ENCODE peak calls at places on chromosome 20, in four cellular contexts. P is right lobe of liver, T is transverse colon, Q is IMR-90. E is an unnamed sample.

GRCh38 chr20:32609993-32610896 is 25.1 kb upstream of the NOL4L start:
- DNase-seq in P (no peak), T (no peak), Q (no peak), E (no peak)

GRCh38 chr20:35311409-35311808 is 19.2 kb upstream of the FAM83C start:
- DNase-seq in P (no peak), T (peak; percentile 55), Q (peak; percentile 77), E (peak; percentile 94)

GRCh38 chr20:6700563-6701328 is 66.7 kb upstream of the BMP2 start:
- DNase-seq in P (no peak), T (peak; percentile 27), Q (no peak), E (no peak)

GRCh38 chr20:61857414-61857775 is 208.3 kb downstream of the TAF4 start:
- DNase-seq in P (no peak), T (no peak), Q (no peak), E (no peak)

GRCh38 chr20:59322101-59322500 is 21.7 kb downstream of the EDN3 start:
- DNase-seq in P (no peak), T (no peak), Q (no peak), E (no peak)

GRCh38 chr20:24493181-24493580 is 23.8 kb downstream of the SYNDIG1 start:
- DNase-seq in P (no peak), T (no peak), Q (no peak), E (no peak)

GRCh38 chr20:24100370-24101011 is 111.9 kb upstream of the GGTLC1 start:
- DNase-seq in P (no peak), T (peak; percentile 25), Q (peak; percentile 47), E (peak; percentile 86)

GRCh38 chr20:13180986-13181889 is 39.8 kb upstream of the ISM1 start:
- DNase-seq in P (no peak), T (no peak), Q (no peak), E (no peak)

GRCh38 chr20:34022843-34023234 is 29.1 kb downstream of the RALY start:
- DNase-seq in P (no peak), T (no peak), Q (no peak), E (no peak)

GRCh38 chr20:51220293-51220706 is 197.4 kb upstream of the KCNG1 start:
- DNase-seq in P (no peak), T (peak; percentile 51), Q (no peak), E (peak; percentile 65)

DNA sequence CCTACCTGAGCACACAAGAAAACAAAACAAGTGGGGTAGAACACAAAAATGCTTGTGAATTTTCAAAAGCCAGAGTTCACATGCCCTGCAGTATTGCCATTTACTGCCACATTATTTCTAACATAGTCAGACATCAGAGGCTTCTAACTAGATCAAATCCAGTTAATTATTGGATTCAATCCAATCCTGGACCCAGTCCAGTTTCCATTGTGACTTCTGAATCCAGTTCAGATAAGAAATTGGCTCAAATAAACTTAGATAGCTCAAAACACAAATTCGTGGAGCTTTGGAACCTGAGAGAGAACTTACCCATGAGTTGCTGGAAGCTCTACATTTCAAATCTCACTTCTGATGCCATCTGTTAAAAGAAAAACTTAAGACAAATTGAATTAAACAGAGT is 85.2 kb upstream of the ANKEF1 start:
- DNase-seq in P (no peak), T (no peak), Q (no peak), E (no peak)
- H3K9me3 ChIP-seq in P (no peaks in the 10 kb centered on the region), T (no peaks in the 10 kb centered on the region), Q (no peaks in the 10 kb centered on the region), E (no peaks in the 10 kb centered on the region)

GRCh38 chr20:56032251-56032650 is 26.9 kb upstream of the CBLN4 start:
- DNase-seq in P (no peak), T (no peak), Q (no peak), E (no peak)
- H3K9me3 ChIP-seq in P (peaks cover 5% of the 10 kb centered on the region), T (peaks cover 36% of the 10 kb centered on the region), Q (peaks cover 8% of the 10 kb centered on the region), E (peaks cover 49% of the 10 kb centered on the region)

DNA sequence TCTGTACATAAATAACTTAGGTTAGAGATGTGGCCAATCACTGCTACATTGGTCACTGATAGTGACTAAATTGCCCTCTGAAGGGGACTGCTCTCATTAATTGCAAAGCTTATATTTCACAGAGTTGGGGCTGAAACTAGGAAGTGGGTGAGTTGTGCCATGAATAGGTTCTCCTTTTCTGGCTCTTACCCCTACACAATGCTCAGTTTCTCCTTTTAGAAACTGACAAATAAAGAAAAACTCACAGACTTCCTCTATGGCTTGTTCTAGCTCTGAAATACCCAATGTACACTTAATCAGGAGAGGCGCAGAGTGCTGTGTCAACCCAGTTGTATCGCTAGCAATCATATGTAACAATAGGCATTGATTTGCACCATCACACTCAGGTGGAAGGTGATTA is 41.2 kb upstream of the PROKR2 start:
- DNase-seq in P (no peak), T (no peak), Q (no peak), E (no peak)
- H3K9me3 ChIP-seq in P (no peaks in the 10 kb centered on the region), T (no peaks in the 10 kb centered on the region), Q (no peaks in the 10 kb centered on the region), E (no peaks in the 10 kb centered on the region)

DNA sequence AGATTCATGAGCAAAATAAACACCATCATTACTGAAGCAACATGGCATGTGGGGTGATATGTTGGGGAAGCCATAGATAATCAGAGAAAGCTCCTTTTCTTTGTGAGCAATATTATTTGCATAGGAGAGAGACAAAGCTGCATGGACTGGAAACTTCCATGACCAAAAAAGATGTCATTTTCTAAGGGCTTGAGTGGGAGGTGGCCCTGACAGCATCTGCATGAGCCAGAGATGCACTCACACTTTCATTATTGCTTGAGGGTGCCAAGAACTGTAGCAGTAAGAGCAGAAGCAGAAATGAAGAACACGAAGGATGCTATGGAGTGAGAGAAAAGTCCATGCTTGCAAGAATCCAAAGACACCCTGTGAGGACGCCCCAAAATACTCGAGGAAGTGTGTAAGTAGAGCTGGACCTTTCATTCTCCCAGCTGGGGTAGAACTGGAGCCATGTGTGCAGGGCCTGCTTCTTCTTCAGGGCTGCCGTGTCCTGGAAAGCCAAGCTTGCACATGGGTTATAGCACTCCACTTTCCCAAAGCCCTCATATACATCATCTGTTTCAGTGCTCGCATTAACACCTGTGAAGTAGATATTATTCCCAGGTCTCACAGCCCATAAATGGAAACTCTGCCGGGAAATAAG is 851.2 kb downstream of the DHX35 start:
- DNase-seq in P (no peak), T (no peak), Q (no peak), E (no peak)
- H3K9me3 ChIP-seq in P (no peaks in the 10 kb centered on the region), T (no peaks in the 10 kb centered on the region), Q (no peaks in the 10 kb centered on the region), E (peaks cover 8% of the 10 kb centered on the region)

GRCh38 chr20:53444386-53444785 is 149.3 kb downstream of the ZNF217 start:
- DNase-seq in P (no peak), T (no peak), Q (no peak), E (no peak)

GRCh38 chr20:53447271-53447670 is 146.4 kb downstream of the ZNF217 start:
- DNase-seq in P (no peak), T (no peak), Q (no peak), E (no peak)

GRCh38 chr20:53445276-53445675 is 148.4 kb downstream of the ZNF217 start:
- DNase-seq in P (no peak), T (no peak), Q (no peak), E (no peak)

GRCh38 chr20:53448875-53449274 is 144.8 kb downstream of the ZNF217 start:
- DNase-seq in P (no peak), T (no peak), Q (no peak), E (no peak)

DNA sequence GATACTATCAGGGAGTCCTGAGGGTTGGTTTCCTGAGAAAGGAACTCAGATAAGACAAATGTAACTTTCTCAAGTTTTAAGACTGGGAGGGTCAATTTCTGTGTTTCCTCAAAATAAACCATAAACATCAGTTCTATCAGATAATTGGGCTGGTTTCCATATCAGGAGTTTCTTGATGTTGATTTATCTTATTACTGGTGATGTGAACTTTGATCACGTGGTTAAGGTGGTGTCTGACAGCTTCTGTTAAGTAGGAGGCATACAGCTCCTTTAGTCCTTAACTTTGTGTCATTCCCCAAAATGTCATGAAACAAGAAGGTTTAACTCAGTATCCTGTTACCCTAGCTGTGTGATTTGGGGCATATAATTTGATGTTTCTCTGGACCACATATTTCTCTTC is 145.2 kb downstream of the ZNF217 start:
- DNase-seq in P (no peak), T (no peak), Q (no peak), E (no peak)
- H3K9me3 ChIP-seq in P (no peaks in the 10 kb centered on the region), T (peaks cover 9% of the 10 kb centered on the region), Q (no peaks in the 10 kb centered on the region), E (peaks cover 14% of the 10 kb centered on the region)

GRCh38 chr20:57592263-57593092 is 27.7 kb downstream of the ZBP1 start:
- DNase-seq in P (peak; percentile 76), T (no peak), Q (no peak), E (no peak)
- H3K9me3 ChIP-seq in P (no peaks in the 10 kb centered on the region), T (no peaks in the 10 kb centered on the region), Q (peaks cover 2% of the 10 kb centered on the region), E (no peaks in the 10 kb centered on the region)

E was measured in PC-3.